ENCODE peak calls at places on chromosomes 16 and 17, in five cellular contexts. One of them, this sample, is unnamed.

GRCh38 chr16:53761967-53762726 is 58.2 kb downstream of the FTO start:
- DNase-seq in stimulated activated CD8-positive, alpha-beta memory T cell treated with anti-CD3 and anti-CD28 coated beads, Interleukin-15, amount 100 ng/mL, for 24 hours: no peak
- DNase-seq in small intestine: no peak
- DNase-seq in effector memory CD4-positive, alpha-beta T cell: no peak
- DNase-seq in CD4-positive, alpha-beta T cell: no peak
- DNase-seq in this sample: no peak

GRCh38 chr16:17529982-17530760 is 59.4 kb upstream of the XYLT1 start:
- DNase-seq in CD4-positive, alpha-beta T cell: peak
- DNase-seq in stimulated activated CD8-positive, alpha-beta memory T cell treated with anti-CD3 and anti-CD28 coated beads, Interleukin-15, amount 100 ng/mL, for 24 hours: no peak
- DNase-seq in effector memory CD4-positive, alpha-beta T cell: no peak
- DNase-seq in small intestine: peak
- DNase-seq in this sample: no peak

GRCh38 chr17:68301438-68301959 is 10.2 kb downstream of the ARSG start:
- DNase-seq in small intestine: no peak
- DNase-seq in CD4-positive, alpha-beta T cell: no peak
- DNase-seq in stimulated activated CD8-positive, alpha-beta memory T cell treated with anti-CD3 and anti-CD28 coated beads, Interleukin-15, amount 100 ng/mL, for 24 hours: no peak
- DNase-seq in effector memory CD4-positive, alpha-beta T cell: no peak
- DNase-seq in this sample: no peak

GRCh38 chr16:9521749-9522370 is 430.4 kb downstream of the HAPSTR1 start:
- DNase-seq in effector memory CD4-positive, alpha-beta T cell: no peak
- DNase-seq in stimulated activated CD8-positive, alpha-beta memory T cell treated with anti-CD3 and anti-CD28 coated beads, Interleukin-15, amount 100 ng/mL, for 24 hours: no peak
- DNase-seq in CD4-positive, alpha-beta T cell: no peak
- DNase-seq in small intestine: no peak
- DNase-seq in this sample: no peak

GRCh38 chr16:87739801-87740200 is 26.0 kb downstream of the KLHDC4 start:
- DNase-seq in CD4-positive, alpha-beta T cell: no peak
- DNase-seq in small intestine: no peak
- DNase-seq in effector memory CD4-positive, alpha-beta T cell: no peak
- DNase-seq in stimulated activated CD8-positive, alpha-beta memory T cell treated with anti-CD3 and anti-CD28 coated beads, Interleukin-15, amount 100 ng/mL, for 24 hours: no peak
- DNase-seq in this sample: no peak

GRCh38 chr17:34098712-34099111 is 156.4 kb upstream of the CCL2 start:
- DNase-seq in small intestine: no peak
- DNase-seq in effector memory CD4-positive, alpha-beta T cell: no peak
- DNase-seq in CD4-positive, alpha-beta T cell: no peak
- DNase-seq in stimulated activated CD8-positive, alpha-beta memory T cell treated with anti-CD3 and anti-CD28 coated beads, Interleukin-15, amount 100 ng/mL, for 24 hours: no peak
- DNase-seq in this sample: no peak

GRCh38 chr16:54986404-54986803 is 55.7 kb downstream of the IRX5 start:
- DNase-seq in CD4-positive, alpha-beta T cell: no peak
- DNase-seq in stimulated activated CD8-positive, alpha-beta memory T cell treated with anti-CD3 and anti-CD28 coated beads, Interleukin-15, amount 100 ng/mL, for 24 hours: no peak
- DNase-seq in effector memory CD4-positive, alpha-beta T cell: no peak
- DNase-seq in small intestine: no peak
- DNase-seq in this sample: no peak

GRCh38 chr17:64972611-64973010 is 53.3 kb upstream of the LRRC37A3 start:
- DNase-seq in small intestine: no peak
- DNase-seq in CD4-positive, alpha-beta T cell: no peak
- DNase-seq in stimulated activated CD8-positive, alpha-beta memory T cell treated with anti-CD3 and anti-CD28 coated beads, Interleukin-15, amount 100 ng/mL, for 24 hours: no peak
- DNase-seq in effector memory CD4-positive, alpha-beta T cell: no peak
- DNase-seq in this sample: no peak

GRCh38 chr17:63773272-63774140 is at the start of gene CCDC47:
- DNase-seq in CD4-positive, alpha-beta T cell: peak
- DNase-seq in stimulated activated CD8-positive, alpha-beta memory T cell treated with anti-CD3 and anti-CD28 coated beads, Interleukin-15, amount 100 ng/mL, for 24 hours: peak
- DNase-seq in small intestine: peak
- DNase-seq in effector memory CD4-positive, alpha-beta T cell: peak
- DNase-seq in this sample: peak

GRCh38 chr16:16092925-16093624 is 130.2 kb downstream of the ABCC6 start:
- DNase-seq in small intestine: no peak
- DNase-seq in stimulated activated CD8-positive, alpha-beta memory T cell treated with anti-CD3 and anti-CD28 coated beads, Interleukin-15, amount 100 ng/mL, for 24 hours: no peak
- DNase-seq in CD4-positive, alpha-beta T cell: no peak
- DNase-seq in effector memory CD4-positive, alpha-beta T cell: no peak
- DNase-seq in this sample: no peak

GRCh38 chr17:66570353-66571195 is 264.3 kb upstream of the CACNG5 start:
- DNase-seq in effector memory CD4-positive, alpha-beta T cell: no peak
- DNase-seq in stimulated activated CD8-positive, alpha-beta memory T cell treated with anti-CD3 and anti-CD28 coated beads, Interleukin-15, amount 100 ng/mL, for 24 hours: no peak
- DNase-seq in small intestine: no peak
- DNase-seq in CD4-positive, alpha-beta T cell: no peak
- DNase-seq in this sample: no peak

This sample was measured in Peyer's patch.